ENCODE peak calls at places on chromosomes 6 and 20, in eight cellular contexts. One of them, this sample, is unnamed. For H3K4me1, the result is how much of the 10 kb centered on the place peaks cover.

GRCh38 chr6:131946404-131946991 is 4.7 kb downstream of the CCN2 start:
- DNase-seq in K562: no peak
- DNase-seq in heart left ventricle: no peak
- DNase-seq in cardiac muscle cell: no peak
- DNase-seq in ovary: no peak
- DNase-seq in left ventricle myocardium inferior: no peak
- DNase-seq in heart right ventricle: no peak
- DNase-seq in neural progenitor cell: no peak
- DNase-seq in this sample: no peak

GRCh38 chr20:32966382-32966781 is 37.9 kb downstream of the SUN5 start:
- DNase-seq in K562: no peak
- DNase-seq in heart left ventricle: no peak
- DNase-seq in cardiac muscle cell: no peak
- DNase-seq in ovary: no peak
- DNase-seq in left ventricle myocardium inferior: no peak
- DNase-seq in heart right ventricle: no peak
- DNase-seq in neural progenitor cell: no peak
- DNase-seq in this sample: no peak

GRCh38 chr6:24484657-24485318 is 4.6 kb downstream of the GPLD1 start:
- DNase-seq in K562: no peak
- DNase-seq in heart left ventricle: no peak
- DNase-seq in cardiac muscle cell: no peak
- DNase-seq in ovary: no peak
- DNase-seq in left ventricle myocardium inferior: no peak
- DNase-seq in heart right ventricle: no peak
- DNase-seq in neural progenitor cell: no peak
- DNase-seq in this sample: no peak

GRCh38 chr6:112180095-112180820 is 74.1 kb downstream of the LAMA4 start:
- DNase-seq in K562: peak
- DNase-seq in heart left ventricle: peak
- DNase-seq in cardiac muscle cell: peak
- DNase-seq in ovary: no peak
- DNase-seq in left ventricle myocardium inferior: no peak
- DNase-seq in heart right ventricle: peak
- DNase-seq in neural progenitor cell: peak
- DNase-seq in this sample: no peak

GRCh38 chr6:22764521-22764920 is 195.2 kb downstream of the HDGFL1 start:
- DNase-seq in K562: no peak
- DNase-seq in heart left ventricle: no peak
- DNase-seq in cardiac muscle cell: no peak
- DNase-seq in ovary: no peak
- DNase-seq in left ventricle myocardium inferior: no peak
- DNase-seq in heart right ventricle: no peak
- DNase-seq in neural progenitor cell: no peak
- DNase-seq in this sample: no peak

GRCh38 chr6:111957623-111958315 is 84.5 kb upstream of the FYN start:
- DNase-seq in K562: peak
- DNase-seq in heart left ventricle: no peak
- DNase-seq in cardiac muscle cell: peak
- DNase-seq in ovary: no peak
- DNase-seq in left ventricle myocardium inferior: no peak
- DNase-seq in heart right ventricle: no peak
- DNase-seq in neural progenitor cell: peak
- DNase-seq in this sample: no peak

GRCh38 chr6:46969206-46969605 is 47.5 kb upstream of the ADGRF5 start:
- DNase-seq in K562: no peak
- DNase-seq in heart left ventricle: no peak
- DNase-seq in cardiac muscle cell: no peak
- DNase-seq in ovary: no peak
- DNase-seq in left ventricle myocardium inferior: no peak
- DNase-seq in heart right ventricle: no peak
- DNase-seq in neural progenitor cell: no peak
- DNase-seq in this sample: no peak

GRCh38 chr6:71226151-71226550 is 62.5 kb upstream of the OGFRL1 start:
- DNase-seq in K562: no peak
- DNase-seq in heart left ventricle: no peak
- DNase-seq in cardiac muscle cell: no peak
- DNase-seq in ovary: no peak
- DNase-seq in left ventricle myocardium inferior: no peak
- DNase-seq in heart right ventricle: no peak
- DNase-seq in neural progenitor cell: no peak
- DNase-seq in this sample: no peak

GRCh38 chr6:53691667-53692133 is 26.1 kb upstream of the KLHL31 start:
- DNase-seq in K562: no peak
- DNase-seq in heart left ventricle: no peak
- DNase-seq in cardiac muscle cell: no peak
- DNase-seq in ovary: no peak
- DNase-seq in left ventricle myocardium inferior: no peak
- DNase-seq in heart right ventricle: no peak
- DNase-seq in neural progenitor cell: no peak
- DNase-seq in this sample: no peak

GRCh38 chr6:14786008-14786407 is 459.9 kb upstream of the JARID2 start:
- DNase-seq in K562: no peak
- DNase-seq in heart left ventricle: no peak
- DNase-seq in cardiac muscle cell: no peak
- DNase-seq in ovary: no peak
- DNase-seq in left ventricle myocardium inferior: no peak
- DNase-seq in heart right ventricle: no peak
- DNase-seq in neural progenitor cell: no peak
- DNase-seq in this sample: no peak

GRCh38 chr6:14784596-14785360 is 461.1 kb upstream of the JARID2 start:
- DNase-seq in K562: no peak
- DNase-seq in heart left ventricle: no peak
- DNase-seq in cardiac muscle cell: no peak
- DNase-seq in ovary: no peak
- DNase-seq in left ventricle myocardium inferior: no peak
- DNase-seq in heart right ventricle: no peak
- DNase-seq in neural progenitor cell: peak
- DNase-seq in this sample: no peak

GRCh38 chr6:14787274-14787673 is 458.6 kb upstream of the JARID2 start:
- DNase-seq in K562: no peak
- DNase-seq in heart left ventricle: no peak
- DNase-seq in cardiac muscle cell: no peak
- DNase-seq in ovary: no peak
- DNase-seq in left ventricle myocardium inferior: no peak
- DNase-seq in heart right ventricle: no peak
- DNase-seq in neural progenitor cell: no peak
- DNase-seq in this sample: no peak

GRCh38 chr6:14787677-14788076 is 458.2 kb upstream of the JARID2 start:
- DNase-seq in K562: no peak
- DNase-seq in heart left ventricle: no peak
- DNase-seq in cardiac muscle cell: no peak
- DNase-seq in ovary: no peak
- DNase-seq in left ventricle myocardium inferior: no peak
- DNase-seq in heart right ventricle: no peak
- DNase-seq in neural progenitor cell: no peak
- DNase-seq in this sample: no peak

DNA sequence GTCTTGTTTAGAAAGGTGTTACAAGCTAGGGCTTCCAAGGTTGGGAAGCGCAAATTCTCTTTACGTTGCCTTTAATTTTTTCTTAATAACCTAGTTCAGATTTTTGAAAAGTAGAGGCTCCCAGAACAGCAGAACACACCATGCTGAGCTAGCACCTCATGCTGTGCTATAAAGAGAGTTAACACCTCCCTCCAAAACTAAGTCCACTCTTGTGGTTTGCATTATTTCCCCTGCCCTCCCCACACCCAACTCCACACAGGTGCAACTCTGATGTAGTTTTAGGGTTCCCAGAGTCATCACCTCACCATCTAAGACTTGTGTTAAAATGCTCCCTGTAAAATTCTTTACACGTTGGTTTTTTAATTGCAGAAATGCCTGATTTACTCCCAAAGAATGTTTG is 459.4 kb upstream of the JARID2 start:
- DNase-seq in K562: no peak
- DNase-seq in heart left ventricle: no peak
- DNase-seq in cardiac muscle cell: no peak
- DNase-seq in ovary: no peak
- DNase-seq in left ventricle myocardium inferior: no peak
- DNase-seq in heart right ventricle: no peak
- DNase-seq in neural progenitor cell: no peak
- DNase-seq in this sample: no peak
- H3K4me1 ChIP-seq in K562: under half
- H3K4me1 ChIP-seq in heart left ventricle: under half
- H3K4me1 ChIP-seq in cardiac muscle cell: under half
- H3K4me1 ChIP-seq in ovary: under half
- H3K4me1 ChIP-seq in left ventricle myocardium inferior: under half
- H3K4me1 ChIP-seq in heart right ventricle: under half
- H3K4me1 ChIP-seq in neural progenitor cell: half or more
- H3K4me1 ChIP-seq in this sample: under half

DNA sequence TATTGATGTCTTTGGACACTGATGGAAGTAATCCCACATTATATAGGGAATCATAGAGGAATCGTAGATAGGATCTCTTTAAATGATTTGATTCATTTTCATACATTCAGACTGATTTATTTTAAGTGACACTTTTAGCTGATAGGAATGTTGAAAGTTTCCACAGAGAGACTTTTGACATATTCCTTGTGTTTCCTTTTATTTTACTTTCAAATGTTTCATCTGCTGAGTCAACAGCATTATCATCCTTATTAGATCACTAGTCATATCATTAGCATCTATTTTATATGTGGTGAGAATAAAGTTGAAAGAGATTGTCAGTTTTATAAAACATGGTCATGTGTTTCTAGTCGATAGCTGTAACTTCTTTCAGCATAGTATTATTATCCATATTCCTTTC is 13.4 kb downstream of the DCBLD1 start:
- DNase-seq in K562: no peak
- DNase-seq in heart left ventricle: no peak
- DNase-seq in cardiac muscle cell: no peak
- DNase-seq in ovary: no peak
- DNase-seq in left ventricle myocardium inferior: no peak
- DNase-seq in heart right ventricle: no peak
- DNase-seq in neural progenitor cell: no peak
- DNase-seq in this sample: no peak
- H3K27ac ChIP-seq in K562: no peak
- H3K27ac ChIP-seq in heart left ventricle: no peak
- H3K27ac ChIP-seq in cardiac muscle cell: no peak
- H3K27ac ChIP-seq in ovary: no peak
- H3K27ac ChIP-seq in left ventricle myocardium inferior: peak
- H3K27ac ChIP-seq in heart right ventricle: no peak
- H3K27ac ChIP-seq in neural progenitor cell: no peak
- H3K27ac ChIP-seq in this sample: no peak

GRCh38 chr6:135221505-135221904 is 40.4 kb downstream of the MYB start:
- DNase-seq in K562: no peak
- DNase-seq in heart left ventricle: no peak
- DNase-seq in cardiac muscle cell: no peak
- DNase-seq in ovary: no peak
- DNase-seq in left ventricle myocardium inferior: no peak
- DNase-seq in heart right ventricle: no peak
- DNase-seq in neural progenitor cell: no peak
- DNase-seq in this sample: no peak

GRCh38 chr6:135222623-135223022 is 41.5 kb downstream of the MYB start:
- DNase-seq in K562: no peak
- DNase-seq in heart left ventricle: no peak
- DNase-seq in cardiac muscle cell: no peak
- DNase-seq in ovary: no peak
- DNase-seq in left ventricle myocardium inferior: no peak
- DNase-seq in heart right ventricle: no peak
- DNase-seq in neural progenitor cell: no peak
- DNase-seq in this sample: no peak

GRCh38 chr6:135225911-135226310 is 44.8 kb downstream of the MYB start:
- DNase-seq in K562: no peak
- DNase-seq in heart left ventricle: no peak
- DNase-seq in cardiac muscle cell: no peak
- DNase-seq in ovary: no peak
- DNase-seq in left ventricle myocardium inferior: no peak
- DNase-seq in heart right ventricle: no peak
- DNase-seq in neural progenitor cell: no peak
- DNase-seq in this sample: no peak

GRCh38 chr6:135226537-135226936 is 45.4 kb downstream of the MYB start:
- DNase-seq in K562: no peak
- DNase-seq in heart left ventricle: no peak
- DNase-seq in cardiac muscle cell: no peak
- DNase-seq in ovary: no peak
- DNase-seq in left ventricle myocardium inferior: no peak
- DNase-seq in heart right ventricle: no peak
- DNase-seq in neural progenitor cell: no peak
- DNase-seq in this sample: no peak

GRCh38 chr6:135224037-135224647 is 43.0 kb downstream of the MYB start:
- DNase-seq in K562: no peak
- DNase-seq in heart left ventricle: no peak
- DNase-seq in cardiac muscle cell: no peak
- DNase-seq in ovary: no peak
- DNase-seq in left ventricle myocardium inferior: no peak
- DNase-seq in heart right ventricle: no peak
- DNase-seq in neural progenitor cell: no peak
- DNase-seq in this sample: no peak
- H3K4me1 ChIP-seq in K562: under half
- H3K4me1 ChIP-seq in heart left ventricle: under half
- H3K4me1 ChIP-seq in cardiac muscle cell: under half
- H3K4me1 ChIP-seq in ovary: under half
- H3K4me1 ChIP-seq in left ventricle myocardium inferior: under half
- H3K4me1 ChIP-seq in heart right ventricle: under half
- H3K4me1 ChIP-seq in neural progenitor cell: under half
- H3K4me1 ChIP-seq in this sample: under half

DNA sequence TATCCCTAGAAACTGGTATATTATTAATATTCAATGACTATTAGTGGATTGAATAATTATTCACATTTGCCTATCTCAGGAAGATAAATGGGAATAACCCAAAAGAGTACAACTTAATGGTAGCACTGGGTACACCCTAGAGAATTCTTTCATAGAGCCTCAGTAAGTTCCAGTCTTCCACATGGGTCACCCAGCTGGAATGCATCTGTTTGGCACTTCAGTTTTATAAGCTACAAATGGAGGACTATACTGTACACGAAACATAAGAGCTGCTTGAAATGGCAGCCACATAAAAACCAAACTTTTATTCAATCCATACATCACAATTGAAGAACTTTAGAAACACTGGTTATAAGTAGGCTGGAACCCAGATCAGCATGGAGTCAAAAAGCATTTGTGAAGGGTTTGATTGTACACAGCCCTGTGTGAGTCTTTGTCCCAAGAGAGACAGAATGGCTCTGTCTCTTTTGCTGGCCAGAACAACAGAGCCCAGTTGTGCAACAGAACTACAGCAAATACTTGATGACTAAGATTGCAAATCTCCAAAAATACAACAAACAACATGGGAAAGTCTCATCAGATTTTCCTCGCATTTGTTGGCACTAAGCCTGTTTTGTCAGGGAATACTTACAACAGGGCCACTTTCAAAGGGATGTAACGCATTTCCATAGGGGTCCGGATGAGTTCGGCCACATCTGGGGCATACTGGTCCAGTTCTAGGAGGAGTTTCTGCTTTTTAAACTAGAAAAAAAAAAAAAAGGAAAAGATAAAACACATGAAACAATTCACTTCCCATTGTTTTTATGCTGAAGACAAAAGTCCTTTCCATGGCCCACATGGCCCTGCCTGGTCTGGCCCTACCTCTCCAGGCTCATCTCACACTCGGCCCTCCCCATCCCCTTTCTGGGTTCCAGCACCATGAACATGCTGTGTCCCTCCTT is 39.4 kb downstream of the PIGU start:
- DNase-seq in K562: no peak
- DNase-seq in heart left ventricle: peak
- DNase-seq in cardiac muscle cell: no peak
- DNase-seq in ovary: no peak
- DNase-seq in left ventricle myocardium inferior: no peak
- DNase-seq in heart right ventricle: peak
- DNase-seq in neural progenitor cell: no peak
- DNase-seq in this sample: no peak
- H3K27ac ChIP-seq in K562: no peak
- H3K27ac ChIP-seq in heart left ventricle: peak
- H3K27ac ChIP-seq in cardiac muscle cell: no peak
- H3K27ac ChIP-seq in ovary: no peak
- H3K27ac ChIP-seq in left ventricle myocardium inferior: peak
- H3K27ac ChIP-seq in heart right ventricle: no peak
- H3K27ac ChIP-seq in neural progenitor cell: no peak
- H3K27ac ChIP-seq in this sample: no peak

This sample was measured in ascending aorta.